ENCODE peak calls at places on chromosomes 12 and 14, in ten cellular contexts. T is stimulated activated naive B cell treated with anti-CD40 and anti-IgM and Interleukin-4, amounts not matched to agents 10 μg/mL and 1 μg/mL and 100 μg/mL, for 72 hours; L is COR-L47; B is Daoy; G is islet precursor cell; Z is HT1080; Y is NCI-H774; E is mesothelial cell of epicardium; S is T1000; F is frontal cortex. D is an unnamed sample.

GRCh38 chr12:52234226-52234810 is 1.3 kb downstream of the KRT7 start:
- DNase-seq in S (no peak), T (no peak), F (no peak), L (no peak), Y (no peak), Z (no peak), G (no peak), E (no peak), B (no peak), D (no peak)

GRCh38 chr14:22337938-22338337 is 251.1 kb downstream of the DAD1 start:
- DNase-seq in L (no peak), Y (no peak), G (no peak), S (no peak), T (no peak), Z (no peak), F (no peak), B (no peak), E (no peak), D (no peak)

GRCh38 chr12:79151956-79152355 is 287.4 kb downstream of the SYT1 start:
- DNase-seq in E (no peak), F (no peak), S (no peak), Y (no peak), B (no peak), L (no peak), Z (peak; percentile 3), G (no peak), T (no peak), D (no peak)

GRCh38 chr12:89135976-89136634 is 216.2 kb downstream of the DUSP6 start:
- DNase-seq in Y (no peak), S (no peak), B (peak; percentile 65), E (no peak), T (no peak), G (no peak), L (no peak), Z (peak; percentile 89), F (no peak), D (no peak)

GRCh38 chr14:104866451-104867370 is 1.6 kb downstream of the CEP170B start:
- DNase-seq in Z (no peak), Y (no peak), T (no peak), S (no peak), E (no peak), B (no peak), L (no peak), G (no peak), F (no peak), D (no peak)

GRCh38 chr12:50101663-50102062 is 2.1 kb upstream of the GPD1 start:
- DNase-seq in E (no peak), Z (peak; percentile 42), T (no peak), G (peak; percentile 81), Y (no peak), B (no peak), S (no peak), F (no peak), L (no peak), D (no peak)

GRCh38 chr14:69693823-69694729 is 72.9 kb upstream of the SRSF5 start:
- DNase-seq in Y (peak; percentile 60), B (no peak), F (no peak), S (no peak), Z (no peak), G (no peak), T (no peak), E (no peak), L (no peak), D (no peak)

GRCh38 chr12:101599771-101600486 is 5.2 kb downstream of the MYBPC1 start:
- DNase-seq in F (no peak), E (no peak), Z (peak; percentile 64), G (no peak), Y (no peak), L (no peak), S (no peak), B (peak; percentile 38), T (no peak), D (no peak)

GRCh38 chr14:62213516-62213915 is 451.3 kb downstream of the SNAPC1 start:
- DNase-seq in G (no peak), S (no peak), F (no peak), E (no peak), T (no peak), B (peak; percentile 44), Z (peak; percentile 46), L (peak; percentile 35), Y (no peak), D (no peak)

GRCh38 chr12:75656650-75657049 is 145.2 kb upstream of the KRR1 start:
- DNase-seq in Z (peak; percentile 97), Y (no peak), G (peak; percentile 92), S (no peak), F (no peak), E (no peak), B (peak; percentile 90), T (no peak), L (no peak), D (no peak)

GRCh38 chr12:81257952-81258551 is 180.2 kb downstream of the ACSS3 start:
- DNase-seq in E (no peak), F (peak; percentile 5), L (peak; percentile 69), B (peak; percentile 18), T (no peak), G (no peak), Y (peak; percentile 67), S (no peak), Z (peak; percentile 69), D (no peak)

D was measured in hypothalamus.